ENCODE peak calls at places on chromosomes 12 and 14, in seven cellular contexts. J is upper lobe of right lung, D is Panc1, O is right cardiac atrium, C is cardiac muscle cell, F is IMR-90, T is ascending aorta. A is an unnamed sample. For H3K27me3 and H3K4me1, the result is how much of the 10 kb centered on the place peaks cover.

GRCh38 chr12:99004799-99005474 is 359.8 kb downstream of the APAF1 start:
- DNase-seq in D (no peak), C (no peak), J (no peak), T (no peak), F (no peak), O (no peak), A (no peak)

GRCh38 chr14:49768301-49769121 is 558 bp downstream of the KLHDC2 start:
- DNase-seq in D (no peak), C (peak), O (peak), F (peak), T (peak), J (peak), A (peak)

GRCh38 chr12:92558806-92559205 is 144.0 kb upstream of the PLEKHG7 start:
- DNase-seq in J (no peak), F (peak), T (no peak), C (no peak), D (no peak), O (no peak), A (no peak)

GRCh38 chr12:110857528-110857927 is 10.7 kb downstream of the CCDC63 start:
- DNase-seq in D (no peak), J (no peak), T (no peak), O (no peak), C (no peak), F (no peak), A (no peak)

GRCh38 chr14:55317503-55317902 is 46.3 kb downstream of the FBXO34 start:
- DNase-seq in F (no peak), T (no peak), J (no peak), D (no peak), O (no peak), C (no peak), A (no peak)

GRCh38 chr12:121232163-121232562 is 22.2 kb downstream of the P2RX4 start:
- DNase-seq in D (no peak), J (no peak), C (no peak), T (no peak), O (no peak), F (no peak), A (peak)

GRCh38 chr12:54220092-54220557 is 31.3 kb upstream of the SMUG1 start:
- DNase-seq in F (peak), C (peak), D (peak), T (no peak), O (peak), J (peak), A (no peak)

GRCh38 chr12:55694651-55695050 is 13.1 kb downstream of the ITGA7 start:
- DNase-seq in F (no peak), C (no peak), O (peak), T (no peak), D (no peak), J (peak), A (no peak)

GRCh38 chr12:6026998-6027397 is 81.9 kb upstream of the ANO2 start:
- DNase-seq in J (peak), T (no peak), D (no peak), C (no peak), F (no peak), O (no peak), A (no peak)

GRCh38 chr14:104886690-104887622 is 21.9 kb downstream of the CEP170B start:
- DNase-seq in O (peak), D (no peak), T (no peak), F (no peak), J (peak), C (no peak), A (peak)

GRCh38 chr12:90695415-90695814 is 259.6 kb downstream of the CCER1 start:
- DNase-seq in C (peak), T (no peak), D (no peak), O (no peak), F (peak), J (no peak), A (no peak)

GRCh38 chr12:53232641-53233538 is 881 bp upstream of the RARG start:
- DNase-seq in J (peak), C (peak), T (no peak), D (no peak), O (peak), F (no peak), A (no peak)

GRCh38 chr12:88420460-88420859 is 159.8 kb downstream of the KITLG start:
- DNase-seq in J (no peak), O (no peak), F (peak), T (no peak), C (peak), D (no peak), A (no peak)

GRCh38 chr12:70664463-70664862 is 27.2 kb upstream of the PTPRB start:
- DNase-seq in T (no peak), J (no peak), F (no peak), D (no peak), C (peak), O (no peak), A (no peak)

GRCh38 chr12:73678335-73678734 is 859.3 kb upstream of the ATXN7L3B start:
- DNase-seq in T (no peak), J (no peak), D (no peak), F (no peak), O (no peak), C (no peak), A (no peak)

GRCh38 chr12:100404769-100405407 is 48.0 kb downstream of the SLC17A8 start:
- DNase-seq in J (no peak), C (peak), D (peak), T (no peak), F (peak), O (no peak), A (no peak)

GRCh38 chr14:69658664-69659261 is 47.4 kb downstream of the SUSD6 start:
- DNase-seq in J (no peak), T (no peak), C (no peak), D (no peak), O (no peak), F (peak), A (no peak)

GRCh38 chr14:54182419-54183040 is 214.3 kb upstream of the CDKN3 start:
- DNase-seq in D (no peak), O (no peak), F (peak), J (no peak), T (no peak), C (peak), A (no peak)

DNA sequence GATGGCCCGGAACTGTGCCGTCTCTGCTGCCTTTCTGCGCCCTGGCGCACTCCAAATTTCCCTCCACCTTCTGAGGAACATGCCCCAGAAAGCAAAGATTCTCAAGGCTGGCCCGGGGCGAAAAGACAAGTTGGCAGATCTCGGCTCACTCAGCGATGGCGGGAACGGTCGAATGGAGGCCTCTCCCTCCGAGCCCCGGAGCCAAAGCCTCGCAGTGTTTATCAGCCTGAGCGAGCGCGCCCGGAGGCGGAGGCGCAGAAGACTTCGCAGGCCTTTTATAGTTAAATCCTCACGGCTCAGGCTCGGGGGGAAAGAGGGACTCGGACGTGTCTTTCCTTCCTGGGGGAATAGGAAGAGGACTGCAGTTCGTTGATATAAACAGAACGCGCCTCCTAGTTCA is 5.5 kb downstream of the TBX5 start:
- DNase-seq in O (peak), J (no peak), T (no peak), C (peak), D (no peak), F (peak), A (no peak)
- H3K27me3 ChIP-seq in O (under half), J (half or more), T (under half), C (half or more), D (under half), F (under half), A (half or more)

DNA sequence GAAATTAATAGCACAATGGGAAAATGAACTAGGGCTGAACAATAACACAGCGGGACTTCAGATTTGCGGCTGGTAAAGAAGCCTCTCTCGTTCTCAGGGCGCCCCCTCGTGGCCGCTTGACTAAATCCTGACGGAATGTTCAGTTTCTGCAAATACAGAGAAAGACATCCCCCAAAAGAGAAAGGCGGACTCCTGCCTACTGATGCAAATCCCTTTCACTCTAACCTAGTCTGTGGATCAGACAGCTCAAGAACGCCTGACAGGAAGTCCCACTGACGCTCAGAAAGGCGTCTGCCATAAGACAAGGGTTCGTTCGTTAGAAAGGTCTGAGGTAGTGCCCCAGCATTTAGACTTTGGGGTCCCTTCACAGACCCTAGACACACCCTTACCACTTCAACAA is 2.5 kb downstream of the NUAK1 start:
- DNase-seq in T (no peak), F (peak), D (no peak), J (peak), O (peak), C (peak), A (peak)
- H3K4me1 ChIP-seq in T (under half), F (under half), D (half or more), J (under half), O (under half), C (under half), A (under half)

GRCh38 chr14:60649815-60650381 is 621 bp upstream of the SIX1 start:
- DNase-seq in C (no peak), D (no peak), J (no peak), O (no peak), T (no peak), F (peak), A (no peak)
- H3K27me3 ChIP-seq in C (half or more), D (under half), J (half or more), O (under half), T (under half), F (under half), A (half or more)

DNA sequence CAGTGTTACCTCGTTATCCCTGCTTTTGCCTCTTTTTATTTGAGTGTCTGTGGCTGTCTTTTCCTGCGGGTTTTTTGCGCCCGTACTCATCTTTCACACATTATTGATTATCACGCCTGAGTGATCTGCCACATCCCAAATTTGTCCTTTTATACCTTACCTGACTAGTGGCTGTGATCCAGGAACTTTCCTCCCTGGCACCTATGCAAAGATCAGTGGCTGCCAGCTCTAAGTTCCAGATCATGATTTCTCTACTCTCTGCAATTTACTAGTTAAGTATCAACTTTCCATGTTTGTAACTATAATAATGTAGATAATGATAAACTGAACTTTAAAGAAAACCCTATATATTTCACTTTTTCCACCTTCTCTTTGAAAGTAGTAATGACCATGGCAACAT is 36.9 kb downstream of the PLEKHA5 start:
- DNase-seq in T (no peak), F (no peak), D (no peak), J (no peak), O (no peak), C (no peak), A (no peak)
- H3K4me1 ChIP-seq in T (under half), F (under half), D (under half), J (under half), O (under half), C (under half), A (under half)